ENCODE peak calls at places on chromosome 1, in six cellular contexts. N is IMR-90, Y is H9, B is trophoblast cell, U is H1, K is mesenchymal stem cell. E is an unnamed sample.

GRCh38 chr1:45854724-45855123 is 51.3 kb downstream of the MAST2 start:
- DNase-seq in N (no peak), Y (peak; percentile 35), B (peak; percentile 5), U (no peak), K (no peak), E (no peak)

GRCh38 chr1:234069760-234070159 is 165.3 kb downstream of the SLC35F3 start:
- DNase-seq in N (no peak), Y (no peak), B (no peak), U (no peak), K (no peak), E (no peak)

GRCh38 chr1:196361112-196361714 is 247.0 kb downstream of the KCNT2 start:
- DNase-seq in N (peak; percentile 18), Y (no peak), B (peak; percentile 23), U (no peak), K (no peak), E (no peak)

GRCh38 chr1:100794719-100795645 is 75.4 kb downstream of the VCAM1 start:
- DNase-seq in N (peak; percentile 90), Y (no peak), B (no peak), U (no peak), K (peak; percentile 61), E (no peak)

GRCh38 chr1:204468206-204468605 is 26.4 kb downstream of the PIK3C2B start:
- DNase-seq in N (no peak), Y (no peak), B (no peak), U (no peak), K (no peak), E (no peak)

GRCh38 chr1:65791396-65791795 is 1.3 kb upstream of the PDE4B start:
- DNase-seq in N (peak; percentile 41), Y (no peak), B (peak; percentile 51), U (no peak), K (peak; percentile 15), E (no peak)

GRCh38 chr1:31663622-31664452 is 19.2 kb upstream of the PEF1 start:
- DNase-seq in N (peak; percentile 22), Y (peak; percentile 80), B (peak; percentile 79), U (peak; percentile 25), K (peak; percentile 59), E (peak; percentile 73)

GRCh38 chr1:18965206-18966173 is 9.0 kb upstream of the IFFO2 start:
- DNase-seq in N (peak; percentile 59), Y (peak; percentile 59), B (peak; percentile 98), U (peak; percentile 75), K (peak; percentile 88), E (peak; percentile 59)

GRCh38 chr1:185767721-185768120 is 33.5 kb downstream of the HMCN1 start:
- DNase-seq in N (no peak), Y (no peak), B (no peak), U (no peak), K (no peak), E (no peak)

GRCh38 chr1:32981003-32981909 is 16.6 kb upstream of the RNF19B start:
- DNase-seq in N (peak; percentile 94), Y (no peak), B (peak; percentile 89), U (no peak), K (peak; percentile 78), E (no peak)

GRCh38 chr1:161843156-161843555 is 77.0 kb downstream of the ATF6 start:
- DNase-seq in N (no peak), Y (no peak), B (peak; percentile 3), U (no peak), K (no peak), E (no peak)

GRCh38 chr1:150876111-150876434 is 326 bp downstream of the ARNT start:
- DNase-seq in N (peak; percentile 49), Y (no peak), B (peak; percentile 79), U (peak; percentile 23), K (peak; percentile 80), E (no peak)

GRCh38 chr1:225872075-225872430 is 10.1 kb downstream of the TMEM63A start:
- DNase-seq in N (peak; percentile 27), Y (no peak), B (no peak), U (no peak), K (no peak), E (no peak)
- H3K14ac ChIP-seq in N (no peak overlapping the region), Y (no peak overlapping the region), B (no peak overlapping the region), U (no peak overlapping the region), K (no peak overlapping the region), E (no peak overlapping the region)

GRCh38 chr1:41364444-41365319 is 3.4 kb downstream of the FOXO6 start:
- DNase-seq in N (no peak), Y (no peak), B (no peak), U (no peak), K (no peak), E (no peak)

GRCh38 chr1:41365772-41366427 is 4.7 kb downstream of the FOXO6 start:
- DNase-seq in N (no peak), Y (peak; percentile 65), B (no peak), U (no peak), K (no peak), E (no peak)

GRCh38 chr1:41366428-41367101 is 5.3 kb downstream of the FOXO6 start:
- DNase-seq in N (no peak), Y (no peak), B (no peak), U (no peak), K (no peak), E (no peak)

GRCh38 chr1:41363632-41364320 is 2.5 kb downstream of the FOXO6 start:
- DNase-seq in N (no peak), Y (no peak), B (no peak), U (no peak), K (no peak), E (no peak)

GRCh38 chr1:41365320-41365633 is 4.0 kb downstream of the FOXO6 start:
- DNase-seq in N (no peak), Y (no peak), B (no peak), U (no peak), K (no peak), E (no peak)
- H3K4me2 ChIP-seq in N (no peak overlapping the region), Y (no peak overlapping the region), B (no peak overlapping the region), U (peak overlapping the region; percentile 14), K (no peak overlapping the region), E (no peak overlapping the region)

GRCh38 chr1:115139381-115139780 is 50.1 kb upstream of the TSPAN2 start:
- DNase-seq in N (no peak), Y (no peak), B (no peak), U (no peak), K (no peak), E (no peak)
- H3K14ac ChIP-seq in N (peak overlapping the region; percentile 85), Y (no peak overlapping the region), B (peak overlapping the region; percentile 33), U (no peak overlapping the region), K (no peak overlapping the region), E (no peak overlapping the region)

GRCh38 chr1:87240661-87241285 is 87.9 kb upstream of the LMO4 start:
- DNase-seq in N (no peak), Y (no peak), B (peak; percentile 71), U (no peak), K (no peak), E (no peak)

GRCh38 chr1:87231703-87232363 is 96.8 kb upstream of the LMO4 start:
- DNase-seq in N (no peak), Y (no peak), B (no peak), U (no peak), K (no peak), E (no peak)

GRCh38 chr1:87239997-87240396 is 88.7 kb upstream of the LMO4 start:
- DNase-seq in N (no peak), Y (no peak), B (peak; percentile 21), U (no peak), K (no peak), E (no peak)

DNA sequence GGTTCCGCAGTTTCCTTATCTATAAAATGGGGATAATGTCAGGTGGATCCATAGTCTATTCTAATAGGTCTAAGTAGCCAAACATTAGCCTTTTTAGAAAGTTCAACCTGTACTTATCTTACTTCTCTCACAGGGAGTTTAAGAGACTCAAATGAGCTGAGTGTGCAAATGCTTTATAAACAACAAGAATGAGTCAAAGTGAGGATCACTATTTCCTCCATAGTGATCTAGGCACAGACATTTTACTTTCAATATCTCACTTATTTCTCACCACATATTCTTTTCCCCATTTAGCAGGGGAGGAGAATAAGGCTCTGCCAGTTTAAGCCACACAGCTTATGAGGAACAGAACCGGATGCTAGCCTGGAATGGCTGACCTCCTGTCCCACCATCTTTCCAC is 92.1 kb upstream of the LMO4 start:
- DNase-seq in N (peak; percentile 65), Y (no peak), B (no peak), U (no peak), K (peak; percentile 16), E (no peak)
- H3K4me2 ChIP-seq in N (peak overlapping the region; percentile 80), Y (no peak overlapping the region), B (no peak overlapping the region), U (no peak overlapping the region), K (no peak overlapping the region), E (no peak overlapping the region)

DNA sequence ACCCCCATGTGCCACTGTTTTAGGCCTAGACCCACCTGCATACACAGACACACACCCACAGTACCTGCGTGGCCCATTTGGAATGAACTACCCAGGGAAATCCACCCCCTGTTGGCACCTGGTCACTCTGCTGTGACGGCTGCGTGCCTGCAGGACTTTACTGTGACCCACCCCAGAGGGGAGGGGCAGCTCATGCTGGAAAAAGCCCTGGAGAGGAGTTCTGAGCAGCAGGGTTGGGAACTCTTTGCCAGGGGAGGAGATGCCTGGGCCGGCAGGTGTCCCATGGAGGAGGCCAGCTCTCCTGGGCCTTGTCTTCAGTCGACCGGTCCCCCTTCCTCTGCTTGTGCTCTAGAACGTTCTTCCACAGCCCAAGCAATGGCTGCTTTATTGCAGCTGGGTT is 87.3 kb upstream of the CSF3R start:
- DNase-seq in N (no peak), Y (peak; percentile 13), B (no peak), U (no peak), K (no peak), E (no peak)
- H3K14ac ChIP-seq in N (no peak overlapping the region), Y (no peak overlapping the region), B (no peak overlapping the region), U (no peak overlapping the region), K (no peak overlapping the region), E (no peak overlapping the region)

DNA sequence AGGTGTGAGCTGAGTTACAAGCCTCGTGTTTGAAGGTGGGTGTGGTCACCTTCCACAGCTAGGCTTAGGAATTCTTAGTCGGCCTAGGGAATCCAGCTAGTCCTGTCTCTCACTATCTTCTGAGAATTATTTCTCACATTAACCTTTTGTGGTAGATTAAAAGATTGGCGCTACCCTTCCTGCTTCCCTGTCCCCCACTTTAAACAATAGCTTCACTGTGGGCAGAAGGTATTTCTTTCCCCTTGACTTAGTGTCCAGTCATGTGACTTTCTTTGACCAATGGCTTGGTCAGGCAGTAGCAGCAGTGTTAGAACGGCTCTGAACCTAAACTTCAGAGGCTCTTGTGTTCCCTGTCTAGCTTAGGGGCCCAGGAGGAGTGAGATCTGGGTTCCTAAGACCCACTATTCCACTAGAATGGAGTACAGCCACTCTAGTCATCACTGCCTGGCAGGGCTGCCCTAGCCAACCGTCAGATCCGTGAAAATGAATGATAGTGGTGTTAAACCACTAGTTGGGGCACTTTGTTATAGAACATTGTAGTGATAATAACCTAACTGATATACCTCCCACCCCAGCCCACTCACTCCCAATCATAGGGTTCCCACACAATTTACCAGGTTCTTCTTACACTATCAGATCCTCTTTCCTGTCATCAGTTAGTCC is 13.9 kb upstream of the C1orf141 start:
- DNase-seq in N (no peak), Y (no peak), B (peak; percentile 56), U (no peak), K (peak; percentile 14), E (no peak)
- H3K4me2 ChIP-seq in N (no peak overlapping the region), Y (no peak overlapping the region), B (peak overlapping the region; percentile 6), U (no peak overlapping the region), K (no peak overlapping the region), E (no peak overlapping the region)

E was measured in neuronal stem cell.